ENCODE peak calls at places on chromosomes 2 and 18, in eight cellular contexts. O, P, Q, S, W, X, K and L are unnamed samples.

GRCh38 chr2:69082430-69082997 is 69.5 kb downstream of the ANTXR1 start:
- DNase-seq in O (peak; percentile 77), P (peak; percentile 35), Q (no peak), S (peak; percentile 78), W (no peak), X (peak; percentile 66), K (peak; percentile 29), L (peak; percentile 40)

GRCh38 chr2:226115102-226115831 is 684.4 kb downstream of the IRS1 start:
- DNase-seq in O (peak; percentile 99), P (no peak), Q (no peak), S (peak; percentile 79), W (no peak), X (no peak), K (no peak), L (peak; percentile 54)

GRCh38 chr2:174392706-174393105 is 2.8 kb upstream of the SCRN3 start:
- DNase-seq in O (no peak), P (no peak), Q (no peak), S (no peak), W (no peak), X (no peak), K (no peak), L (no peak)

GRCh38 chr2:220143336-220143735 is 515.9 kb downstream of the SLC4A3 start:
- DNase-seq in O (peak; percentile 89), P (no peak), Q (no peak), S (peak; percentile 50), W (no peak), X (no peak), K (no peak), L (peak; percentile 43)

GRCh38 chr2:103773884-103774283 is 1012.1 kb downstream of the TMEM182 start:
- DNase-seq in O (peak; percentile 71), P (no peak), Q (no peak), S (no peak), W (no peak), X (no peak), K (no peak), L (no peak)

GRCh38 chr18:63155910-63156773 is 163.4 kb downstream of the BCL2 start:
- DNase-seq in O (no peak), P (no peak), Q (no peak), S (no peak), W (no peak), X (no peak), K (no peak), L (no peak)

GRCh38 chr2:17621781-17622180 is 81.3 kb downstream of the VSNL1 start:
- DNase-seq in O (peak; percentile 86), P (no peak), Q (no peak), S (no peak), W (no peak), X (no peak), K (no peak), L (peak; percentile 55)

GRCh38 chr2:11811036-11811654 is 64.7 kb downstream of the LPIN1 start:
- DNase-seq in O (no peak), P (no peak), Q (peak; percentile 57), S (no peak), W (no peak), X (no peak), K (no peak), L (no peak)

GRCh38 chr2:241804326-241805276 is 4.4 kb upstream of the NEU4 start:
- DNase-seq in O (peak; percentile 27), P (no peak), Q (no peak), S (no peak), W (peak; percentile 4), X (no peak), K (no peak), L (peak; percentile 59)

GRCh38 chr2:222835142-222835822 is 25.6 kb upstream of the ACSL3 start:
- DNase-seq in O (no peak), P (no peak), Q (no peak), S (no peak), W (no peak), X (no peak), K (no peak), L (no peak)

GRCh38 chr2:100919316-100919715 is 82.8 kb upstream of the RPL31 start:
- DNase-seq in O (no peak), P (no peak), Q (no peak), S (no peak), W (no peak), X (no peak), K (no peak), L (no peak)

GRCh38 chr2:171244466-171244969 is 83.8 kb upstream of the TLK1 start:
- DNase-seq in O (peak; percentile 43), P (no peak), Q (no peak), S (peak; percentile 58), W (peak; percentile 1), X (no peak), K (no peak), L (peak; percentile 14)

GRCh38 chr18:75124967-75125358 is 84.0 kb downstream of the PTGR3 start:
- DNase-seq in O (no peak), P (no peak), Q (no peak), S (no peak), W (no peak), X (no peak), K (no peak), L (no peak)

GRCh38 chr2:229344151-229344551 is 73.1 kb upstream of the PID1 start:
- DNase-seq in O (peak; percentile 76), P (no peak), Q (no peak), S (peak; percentile 73), W (no peak), X (no peak), K (no peak), L (no peak)

GRCh38 chr2:237920673-237921072 is 46.1 kb upstream of the UBE2F start:
- DNase-seq in O (no peak), P (no peak), Q (no peak), S (peak; percentile 75), W (no peak), X (no peak), K (no peak), L (no peak)

GRCh38 chr18:6876646-6877045 is 147.1 kb downstream of the ARHGAP28 start:
- DNase-seq in O (peak; percentile 50), P (no peak), Q (no peak), S (no peak), W (no peak), X (no peak), K (no peak), L (no peak)

GRCh38 chr2:206250041-206250897 is 24.2 kb upstream of the ZDBF2 start:
- DNase-seq in O (no peak), P (no peak), Q (no peak), S (no peak), W (no peak), X (no peak), K (peak; percentile 23), L (no peak)

GRCh38 chr2:221529943-221530652 is 42.0 kb downstream of the EPHA4 start:
- DNase-seq in O (peak; percentile 80), P (no peak), Q (no peak), S (peak; percentile 60), W (no peak), X (no peak), K (no peak), L (peak; percentile 13)

GRCh38 chr2:121329786-121330185 is 44.8 kb upstream of the TFCP2L1 start:
- DNase-seq in O (no peak), P (no peak), Q (no peak), S (no peak), W (no peak), X (no peak), K (no peak), L (no peak)

GRCh38 chr18:5451871-5452270 is 91.9 kb downstream of the EPB41L3 start:
- DNase-seq in O (no peak), P (no peak), Q (no peak), S (no peak), W (no peak), X (no peak), K (no peak), L (no peak)

GRCh38 chr2:239947361-239948045 is 77.6 kb downstream of the NDUFA10 start:
- DNase-seq in O (no peak), P (no peak), Q (no peak), S (no peak), W (no peak), X (no peak), K (no peak), L (no peak)